ENCODE peak calls at places on chromosomes 6 and 20, in ten cellular contexts. T, L, Q, R, P, O, A, S, J and K are unnamed samples.

GRCh38 chr20:2468581-2469407 is 1.8 kb downstream of the SNRPB start:
- DNase-seq in O (no peak), R (no peak), J (no peak), P (no peak), S (no peak), T (no peak), Q (no peak), A (no peak), L (no peak), K (no peak)

GRCh38 chr6:50663806-50664205 is 49.5 kb upstream of the TFAP2D start:
- DNase-seq in O (no peak), R (no peak), J (no peak), L (no peak), T (no peak), S (no peak), A (no peak), P (no peak), Q (no peak), K (no peak)

GRCh38 chr6:44238687-44239350 is 8.1 kb upstream of the HSP90AB1 start:
- DNase-seq in T (no peak), P (no peak), O (no peak), J (no peak), R (no peak), S (no peak), Q (no peak), L (no peak), A (no peak), K (no peak)

GRCh38 chr6:113909224-113909856 is 52.2 kb downstream of the MARCKS start:
- DNase-seq in L (peak), R (peak), P (no peak), A (peak), T (no peak), Q (peak), S (peak), O (peak), J (no peak), K (peak)

GRCh38 chr6:155377061-155377460 is 62.8 kb upstream of the TFB1M start:
- DNase-seq in R (no peak), T (no peak), S (peak), A (no peak), L (no peak), Q (no peak), J (no peak), P (no peak), O (no peak), K (peak)

GRCh38 chr20:56924976-56925695 is 296.0 kb downstream of the TFAP2C start:
- DNase-seq in O (peak), P (no peak), A (no peak), S (no peak), Q (no peak), J (peak), R (no peak), L (peak), T (peak), K (no peak)

GRCh38 chr6:9401936-9402335 is 966.6 kb upstream of the SLC35B3 start:
- DNase-seq in T (no peak), P (no peak), S (no peak), L (no peak), J (no peak), O (no peak), Q (no peak), A (no peak), R (no peak), K (no peak)

GRCh38 chr6:161271343-161272019 is 2.4 kb downstream of the AGPAT4 start:
- DNase-seq in A (no peak), S (no peak), Q (no peak), O (no peak), J (peak), R (no peak), T (no peak), L (no peak), P (no peak), K (no peak)

GRCh38 chr6:162245831-162246230 is 481.7 kb downstream of the PRKN start:
- DNase-seq in P (no peak), T (no peak), Q (no peak), O (no peak), S (no peak), A (no peak), R (no peak), J (no peak), L (no peak), K (no peak)

GRCh38 chr20:54228841-54229240 is 21.0 kb downstream of the PFDN4 start:
- DNase-seq in Q (no peak), T (no peak), S (no peak), J (no peak), A (no peak), P (no peak), R (no peak), O (no peak), L (no peak), K (peak)

GRCh38 chr6:106736502-106736901 is 107.1 kb downstream of the QRSL1 start:
- DNase-seq in R (no peak), L (no peak), A (no peak), T (no peak), Q (no peak), O (no peak), J (no peak), P (no peak), S (no peak), K (peak)

GRCh38 chr6:113833537-113833936 is 23.6 kb upstream of the MARCKS start:
- DNase-seq in R (no peak), P (no peak), S (peak), O (no peak), A (no peak), L (no peak), J (no peak), T (no peak), Q (no peak), K (no peak)

GRCh38 chr6:142842423-142843261 is 102.3 kb downstream of the HIVEP2 start:
- DNase-seq in J (no peak), P (peak), O (no peak), L (no peak), S (peak), A (no peak), R (no peak), T (no peak), Q (peak), K (peak)

GRCh38 chr20:43988451-43988850 is 73.8 kb downstream of the TOX2 start:
- DNase-seq in A (no peak), P (no peak), O (no peak), Q (no peak), S (no peak), R (no peak), T (no peak), L (no peak), J (no peak), K (no peak)

GRCh38 chr20:25299801-25300200 is 51.9 kb downstream of the PYGB start:
- DNase-seq in L (no peak), S (peak), A (no peak), T (no peak), P (no peak), Q (no peak), J (no peak), R (no peak), O (no peak), K (peak)

GRCh38 chr6:11317885-11318771 is 85.7 kb upstream of the NEDD9 start:
- DNase-seq in L (peak), J (peak), S (peak), R (no peak), O (no peak), A (no peak), Q (peak), T (peak), P (peak), K (peak)

GRCh38 chr6:112946051-112946450 is 598.9 kb downstream of the RFPL4B start:
- DNase-seq in P (no peak), A (no peak), T (no peak), R (no peak), Q (no peak), S (no peak), O (no peak), L (no peak), J (no peak), K (no peak)

GRCh38 chr6:41634657-41635056 is 3.6 kb upstream of the MDFI start:
- DNase-seq in S (peak), O (no peak), L (no peak), P (no peak), T (no peak), Q (no peak), A (no peak), J (peak), R (no peak), K (no peak)

GRCh38 chr20:19706463-19706862 is 51.6 kb upstream of the RIN2 start:
- DNase-seq in P (no peak), J (no peak), L (no peak), S (no peak), A (no peak), O (no peak), Q (no peak), T (no peak), R (no peak), K (no peak)

GRCh38 chr6:128511518-128511917 is 8.9 kb downstream of the PTPRK start:
- DNase-seq in P (no peak), A (no peak), L (no peak), J (no peak), Q (no peak), T (no peak), O (no peak), S (peak), R (no peak), K (peak)

GRCh38 chr20:57223648-57224489 is 42.6 kb downstream of the BMP7 start:
- DNase-seq in Q (no peak), A (no peak), T (peak), S (no peak), O (no peak), P (no peak), R (no peak), L (no peak), J (peak), K (peak)

GRCh38 chr6:5522147-5522546 is 260.8 kb downstream of the FARS2 start:
- DNase-seq in J (no peak), T (no peak), O (no peak), R (no peak), Q (no peak), A (no peak), S (no peak), L (no peak), P (no peak), K (no peak)

GRCh38 chr6:11586574-11586973 is 49.0 kb downstream of the TMEM170B start:
- DNase-seq in O (no peak), T (no peak), Q (no peak), S (peak), L (no peak), J (no peak), A (no peak), P (no peak), R (no peak), K (no peak)

GRCh38 chr6:88982720-88983119 is 19.3 kb upstream of the RNGTT start:
- DNase-seq in S (peak), O (no peak), J (no peak), L (peak), R (peak), P (no peak), Q (peak), T (no peak), A (peak), K (peak)

GRCh38 chr6:119129968-119130484 is 51.6 kb upstream of the FAM184A start:
- DNase-seq in J (no peak), O (no peak), P (no peak), A (no peak), S (peak), R (no peak), Q (no peak), T (no peak), L (no peak), K (peak)